ENCODE peak calls at places on chromosomes 1 and 21, in five cellular contexts. O, M, H, G and R are unnamed samples.

GRCh38 chr1:165537351-165538107 is 6.3 kb upstream of the LRRC52 start:
- DNase-seq in O (no peak), M (no peak), H (no peak), G (no peak), R (no peak)

GRCh38 chr1:37605806-37606474 is 10.2 kb upstream of the GNL2 start:
- DNase-seq in O (no peak), M (no peak), H (no peak), G (no peak), R (no peak)

GRCh38 chr21:16239659-16240265 is 510.0 kb downstream of the USP25 start:
- DNase-seq in O (no peak), M (no peak), H (no peak), G (no peak), R (no peak)

GRCh38 chr1:61386323-61386722 is 304.0 kb downstream of the NFIA start:
- DNase-seq in O (no peak), M (no peak), H (no peak), G (no peak), R (no peak)

GRCh38 chr1:234611799-234612351 is 1.9 kb upstream of the IRF2BP2 start:
- DNase-seq in O (peak; percentile 8), M (no peak), H (peak; percentile 51), G (peak; percentile 75), R (no peak)

GRCh38 chr1:208510192-208510952 is 266.2 kb upstream of the PLXNA2 start:
- DNase-seq in O (no peak), M (no peak), H (no peak), G (no peak), R (no peak)

GRCh38 chr21:43374228-43374885 is 52.6 kb downstream of the SIK1 start:
- DNase-seq in O (no peak), M (no peak), H (no peak), G (no peak), R (no peak)

GRCh38 chr1:9181176-9181906 is 52.4 kb upstream of the GPR157 start:
- DNase-seq in O (peak; percentile 55), M (no peak), H (peak; percentile 52), G (peak; percentile 85), R (peak; percentile 70)

GRCh38 chr1:186559601-186560116 is 98.7 kb upstream of the PDC start:
- DNase-seq in O (no peak), M (no peak), H (no peak), G (no peak), R (no peak)

GRCh38 chr1:14980801-14981200 is 172.7 kb upstream of the TMEM51 start:
- DNase-seq in O (no peak), M (no peak), H (no peak), G (no peak), R (no peak)

GRCh38 chr1:94970783-94971182 is 43.9 kb upstream of the CNN3 start:
- DNase-seq in O (no peak), M (no peak), H (no peak), G (no peak), R (no peak)

GRCh38 chr1:118275716-118276115 is 90.7 kb upstream of the SPAG17 start:
- DNase-seq in O (no peak), M (no peak), H (no peak), G (no peak), R (no peak)

GRCh38 chr1:20711285-20712209 is 6.3 kb downstream of the KIF17 start:
- DNase-seq in O (no peak), M (no peak), H (no peak), G (no peak), R (no peak)

GRCh38 chr1:77671836-77672235 is 10.6 kb downstream of the ZZZ3 start:
- DNase-seq in O (no peak), M (no peak), H (no peak), G (no peak), R (no peak)

GRCh38 chr1:115748396-115749130 is 20.0 kb downstream of the CASQ2 start:
- DNase-seq in O (no peak), M (no peak), H (no peak), G (no peak), R (no peak)

GRCh38 chr21:37452222-37452621 is 85.6 kb downstream of the DYRK1A start:
- DNase-seq in O (no peak), M (no peak), H (no peak), G (no peak), R (no peak)

GRCh38 chr1:107782192-107782845 is 182.7 kb downstream of the VAV3 start:
- DNase-seq in O (peak; percentile 16), M (no peak), H (no peak), G (no peak), R (peak; percentile 34)

GRCh38 chr1:90262286-90262685 is 267.4 kb downstream of the ZNF326 start:
- DNase-seq in O (no peak), M (no peak), H (no peak), G (no peak), R (no peak)

GRCh38 chr1:27044613-27045091 is 32.0 kb upstream of the TENT5B start:
- DNase-seq in O (peak; percentile 86), M (no peak), H (peak; percentile 90), G (peak; percentile 95), R (peak; percentile 81)

GRCh38 chr1:29469457-29469856 is 233.1 kb downstream of the PTPRU start:
- DNase-seq in O (no peak), M (no peak), H (peak; percentile 32), G (no peak), R (no peak)

GRCh38 chr1:194873328-194873923 is 1687.0 kb upstream of the B3GALT2 start:
- DNase-seq in O (no peak), M (no peak), H (no peak), G (no peak), R (no peak)

GRCh38 chr1:21340230-21340564 is 49.9 kb upstream of the ECE1 start:
- DNase-seq in O (no peak), M (no peak), H (peak; percentile 61), G (peak; percentile 81), R (no peak)

GRCh38 chr1:147225193-147225730 is at the start of gene FMO5:
- DNase-seq in O (peak; percentile 44), M (no peak), H (peak; percentile 85), G (peak; percentile 86), R (peak; percentile 38)

GRCh38 chr1:37040773-37041172 is 6.5 kb upstream of the GRIK3 start:
- DNase-seq in O (no peak), M (no peak), H (no peak), G (no peak), R (no peak)

GRCh38 chr1:54465351-54465811 is 59.2 kb upstream of the SSBP3 start:
- DNase-seq in O (no peak), M (no peak), H (no peak), G (no peak), R (no peak)

GRCh38 chr1:20446796-20447195 is 39.2 kb downstream of the CAMK2N1 start:
- DNase-seq in O (no peak), M (no peak), H (no peak), G (no peak), R (no peak)

GRCh38 chr1:17612831-17613230 is 73.3 kb downstream of the ARHGEF10L start:
- DNase-seq in O (no peak), M (no peak), H (no peak), G (no peak), R (no peak)

DNA sequence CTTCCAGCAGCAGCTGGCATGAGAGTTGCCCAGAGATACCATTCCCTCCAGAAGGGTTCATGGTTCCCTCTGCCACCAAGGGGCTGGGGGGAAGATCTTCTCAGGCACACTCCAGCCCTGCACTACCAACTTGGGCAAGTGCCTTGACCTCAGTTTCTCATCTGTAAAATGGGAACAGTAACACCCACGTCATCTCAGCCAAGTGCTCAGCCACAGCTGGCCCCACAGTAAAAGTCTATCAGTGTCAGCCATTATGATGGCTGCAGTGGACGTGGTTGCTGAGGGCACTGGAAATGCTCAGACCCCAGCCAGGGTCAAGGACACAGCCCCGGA is 16.3 kb upstream of the TAS1R2 start:
- DNase-seq in O (no peak), M (no peak), H (no peak), G (no peak), R (no peak)
- H3K9me3 ChIP-seq in O (no peaks in the 10 kb centered on the region), M (no peaks in the 10 kb centered on the region), H (no peaks in the 10 kb centered on the region), G (no peaks in the 10 kb centered on the region), R (no peaks in the 10 kb centered on the region)

GRCh38 chr21:8998946-8999681 is 1522.3 kb upstream of the TPTE start:
- DNase-seq in O (no peak), M (no peak), H (no peak), G (no peak), R (no peak)
- H3K9me3 ChIP-seq in O (peaks cover 8% of the 10 kb centered on the region), M (peaks cover 42% of the 10 kb centered on the region), H (no peaks in the 10 kb centered on the region), G (no peaks in the 10 kb centered on the region), R (peaks cover 13% of the 10 kb centered on the region)

GRCh38 chr1:246803891-246804290 is 79.7 kb downstream of the SCCPDH start:
- DNase-seq in O (no peak), M (no peak), H (no peak), G (no peak), R (no peak)
- H3K9me3 ChIP-seq in O (no peaks in the 10 kb centered on the region), M (no peaks in the 10 kb centered on the region), H (no peaks in the 10 kb centered on the region), G (no peaks in the 10 kb centered on the region), R (no peaks in the 10 kb centered on the region)

DNA sequence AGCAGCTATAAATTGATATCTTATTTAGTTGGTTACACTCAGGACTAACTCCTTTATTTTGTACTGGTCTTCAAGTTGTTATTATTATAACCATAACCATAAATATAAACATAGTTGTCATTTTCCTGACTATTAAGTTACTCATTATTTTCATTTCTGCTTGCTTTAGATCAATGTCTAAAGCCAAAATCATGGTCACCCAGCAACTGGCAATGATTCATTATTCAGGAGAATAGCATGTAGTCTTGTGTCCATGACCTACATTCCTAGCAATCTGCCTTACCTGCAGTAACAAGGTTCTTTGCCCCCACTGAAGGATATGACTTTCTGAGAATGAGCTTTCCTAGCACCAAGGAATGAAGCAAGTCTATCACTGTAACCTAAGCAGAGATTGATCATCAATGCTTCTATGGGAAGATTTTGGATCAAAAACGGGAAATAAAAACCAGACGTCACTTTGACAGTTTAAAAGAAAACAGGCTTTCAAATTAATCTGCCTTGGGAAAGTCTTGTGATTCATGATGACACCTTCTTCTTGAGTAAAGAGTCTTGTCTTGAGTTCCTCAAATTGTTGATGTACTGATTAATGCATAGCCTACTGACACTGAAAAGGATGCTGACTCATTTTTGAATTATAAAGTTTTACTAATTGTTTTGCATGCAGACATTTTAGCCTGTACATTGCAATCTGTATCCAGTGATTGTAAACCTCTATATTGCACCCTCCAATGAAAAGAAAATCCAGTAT is 203.3 kb upstream of the IVNS1ABP start:
- DNase-seq in O (no peak), M (no peak), H (no peak), G (no peak), R (no peak)
- H3K9me3 ChIP-seq in O (peaks cover 7% of the 10 kb centered on the region), M (peaks cover 8% of the 10 kb centered on the region), H (no peaks in the 10 kb centered on the region), G (no peaks in the 10 kb centered on the region), R (peaks cover 9% of the 10 kb centered on the region)

GRCh38 chr1:4396571-4396970 is 257.8 kb upstream of the AJAP1 start:
- DNase-seq in O (no peak), M (no peak), H (no peak), G (no peak), R (no peak)

GRCh38 chr1:4394366-4394765 is 260.0 kb upstream of the AJAP1 start:
- DNase-seq in O (no peak), M (no peak), H (no peak), G (no peak), R (no peak)

GRCh38 chr1:4395158-4395557 is 259.3 kb upstream of the AJAP1 start:
- DNase-seq in O (no peak), M (no peak), H (no peak), G (no peak), R (no peak)

GRCh38 chr1:4395676-4396075 is 258.7 kb upstream of the AJAP1 start:
- DNase-seq in O (no peak), M (no peak), H (no peak), G (no peak), R (no peak)

GRCh38 chr1:4397196-4397595 is 257.2 kb upstream of the AJAP1 start:
- DNase-seq in O (no peak), M (no peak), H (no peak), G (no peak), R (no peak)
- H3K9me3 ChIP-seq in O (peaks cover 5% of the 10 kb centered on the region), M (peaks cover 22% of the 10 kb centered on the region), H (no peaks in the 10 kb centered on the region), G (no peaks in the 10 kb centered on the region), R (no peaks in the 10 kb centered on the region)